ENCODE peak calls at places on chromosomes 1 and 21, in six cellular contexts. V, R, X, T, G and W are unnamed samples.

GRCh38 chr1:7592120-7592798 is 178.8 kb upstream of the VAMP3 start:
- DNase-seq in X (no peak), G (peak; percentile 26), R (no peak), V (no peak), T (no peak), W (no peak)

GRCh38 chr1:201461783-201462441 is 7.1 kb downstream of the PHLDA3 start:
- DNase-seq in R (peak; percentile 99), X (no peak), T (peak; percentile 50), V (peak; percentile 99), G (no peak), W (no peak)

GRCh38 chr1:160204526-160205241 is 500 bp upstream of the PEA15 start:
- DNase-seq in V (peak; percentile 20), X (no peak), G (no peak), T (no peak), R (no peak), W (no peak)

GRCh38 chr1:77143529-77144121 is 75.6 kb downstream of the PIGK start:
- DNase-seq in X (no peak), T (no peak), R (peak; percentile 1), V (peak; percentile 18), G (no peak), W (no peak)

GRCh38 chr1:17725084-17725718 is 29.9 kb upstream of the ACTL8 start:
- DNase-seq in R (no peak), G (no peak), X (no peak), T (no peak), V (no peak), W (no peak)

GRCh38 chr1:49627781-49628180 is 396.0 kb downstream of the AGBL4 start:
- DNase-seq in R (no peak), X (no peak), G (no peak), V (no peak), T (no peak), W (no peak)

GRCh38 chr1:13585996-13586395 is 2.4 kb downstream of the PDPN start:
- DNase-seq in X (no peak), V (no peak), R (no peak), T (no peak), G (no peak), W (no peak)

GRCh38 chr21:29477347-29477746 is 178.6 kb downstream of the BACH1 start:
- DNase-seq in R (no peak), T (no peak), X (no peak), G (no peak), V (no peak), W (no peak)

GRCh38 chr1:145960468-145961108 is 2.8 kb upstream of the LIX1L start:
- DNase-seq in T (peak; percentile 56), V (peak; percentile 83), G (peak; percentile 92), X (peak; percentile 73), R (peak; percentile 51), W (peak; percentile 92)

GRCh38 chr1:242005866-242006565 is 7.1 kb upstream of the MAP1LC3C start:
- DNase-seq in X (no peak), R (no peak), V (no peak), G (no peak), T (peak; percentile 77), W (no peak)

GRCh38 chr1:232950919-232951579 is 638 bp downstream of the NTPCR start:
- DNase-seq in G (no peak), R (peak; percentile 17), V (peak; percentile 65), X (no peak), T (no peak), W (peak; percentile 46)

GRCh38 chr21:27511241-27511640 is 544.4 kb upstream of the ADAMTS5 start:
- DNase-seq in X (no peak), R (no peak), T (peak; percentile 15), G (no peak), V (no peak), W (no peak)
- H2AFZ ChIP-seq in X (no peak overlapping the region), R (no peak overlapping the region), T (no peak overlapping the region), G (no peak overlapping the region), V (no peak overlapping the region), W (no peak overlapping the region)

GRCh38 chr1:200051620-200052019 is 24.1 kb downstream of the NR5A2 start:
- DNase-seq in R (no peak), G (no peak), V (no peak), X (no peak), T (no peak), W (no peak)
- H3K14ac ChIP-seq in R (no peak overlapping the region), G (no peak overlapping the region), V (no peak overlapping the region), X (no peak overlapping the region), T (no peak overlapping the region), W (no peak overlapping the region)

DNA sequence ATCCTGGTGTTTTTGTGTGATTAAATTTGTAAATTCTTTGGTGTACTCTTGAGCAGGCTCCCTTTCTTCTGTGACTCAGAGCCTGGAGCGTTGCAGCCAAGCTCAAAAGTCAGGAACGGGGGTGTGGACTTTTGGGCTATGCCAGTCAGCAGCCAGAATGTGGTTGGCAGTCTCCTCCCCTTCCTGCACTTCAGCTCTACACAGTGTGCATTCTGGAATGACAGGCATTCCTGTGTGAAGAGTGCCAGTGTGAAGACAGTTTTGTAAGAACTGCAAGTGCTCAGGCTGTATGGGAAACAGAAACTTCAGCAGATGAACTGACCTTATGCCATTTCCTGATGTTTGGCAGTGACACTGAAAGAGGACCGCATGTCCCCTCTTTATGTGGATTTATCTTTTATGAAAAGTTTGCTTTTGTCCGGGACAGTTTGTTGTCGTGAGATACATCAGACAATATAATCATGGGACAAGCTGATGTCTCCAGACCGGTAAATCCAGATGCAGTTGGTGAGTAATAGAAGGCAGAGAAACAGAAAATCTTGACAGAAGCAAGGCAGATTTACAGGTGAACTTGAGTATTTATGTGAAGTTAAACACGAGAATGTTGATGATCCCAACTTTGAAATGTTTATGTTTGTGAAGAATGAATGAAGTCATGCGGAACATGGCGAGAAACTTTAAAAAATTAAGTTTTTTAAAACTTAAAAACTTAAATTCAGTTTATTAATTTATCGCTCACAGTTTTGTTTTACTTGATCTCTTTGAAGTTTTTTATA is 67.7 kb upstream of the RCC1 start:
- DNase-seq in X (peak; percentile 41), G (no peak), R (peak; percentile 96), T (peak; percentile 93), V (peak; percentile 96), W (peak; percentile 42)
- H2AFZ ChIP-seq in X (no peak overlapping the region), G (no peak overlapping the region), R (peak overlapping the region; percentile 38), T (no peak overlapping the region), V (no peak overlapping the region), W (no peak overlapping the region)

DNA sequence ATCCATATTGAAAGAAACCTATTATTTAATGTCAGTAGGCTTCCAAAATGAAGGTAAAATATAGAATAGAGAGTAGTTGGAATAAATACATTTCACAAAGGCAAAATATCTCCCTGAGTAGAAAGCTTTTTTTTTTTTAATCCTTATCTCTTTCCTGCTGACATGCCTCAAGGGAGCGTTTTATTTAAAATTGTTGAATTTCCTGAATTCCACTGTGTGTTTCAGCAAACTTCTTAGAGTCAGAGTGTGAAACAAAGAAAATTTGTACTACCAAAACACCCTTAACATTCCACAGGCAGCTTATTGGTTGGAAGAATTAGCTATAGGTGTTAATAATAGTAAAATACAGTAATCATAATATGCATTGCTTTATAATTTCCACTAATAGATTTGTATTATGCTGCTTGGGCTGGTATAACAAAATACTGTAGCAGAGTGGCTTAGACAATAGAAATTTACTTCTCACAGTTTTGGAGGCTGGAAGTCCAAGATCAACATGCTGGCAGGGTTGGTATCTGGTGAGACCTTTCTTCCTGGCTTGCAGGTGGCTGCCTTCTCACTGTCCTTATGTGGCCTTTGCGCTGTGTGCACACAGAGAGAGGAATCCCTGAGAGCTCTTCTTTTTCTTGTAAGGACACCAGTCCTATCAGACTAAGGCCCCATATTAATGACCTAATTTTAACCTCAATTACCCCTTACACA is 468.4 kb upstream of the C1orf87 start:
- DNase-seq in X (no peak), R (no peak), V (no peak), G (no peak), T (no peak), W (no peak)
- H3K14ac ChIP-seq in X (no peak overlapping the region), R (no peak overlapping the region), V (no peak overlapping the region), G (no peak overlapping the region), T (no peak overlapping the region), W (no peak overlapping the region)

GRCh38 chr1:204080163-204080903 is 7.4 kb downstream of the SOX13 start:
- DNase-seq in X (peak; percentile 81), G (peak; percentile 97), R (peak; percentile 72), V (peak; percentile 80), T (peak; percentile 21), W (peak; percentile 99)
- H2AFZ ChIP-seq in X (no peak overlapping the region), G (no peak overlapping the region), R (peak overlapping the region; percentile 88), V (no peak overlapping the region), T (peak overlapping the region; percentile 19), W (no peak overlapping the region)

GRCh38 chr1:31891280-31891679 is 46.9 kb downstream of the PTP4A2 start:
- DNase-seq in X (no peak), G (no peak), V (no peak), R (peak; percentile 16), T (no peak), W (no peak)
- H3K14ac ChIP-seq in X (no peak overlapping the region), G (no peak overlapping the region), V (no peak overlapping the region), R (no peak overlapping the region), T (no peak overlapping the region), W (no peak overlapping the region)